ENCODE peak calls at places on chromosomes 3 and 15, in four cellular contexts. One of them, this sample, is unnamed.

GRCh38 chr15:67857220-67857619 is 17.4 kb upstream of the RNU6-1 start:
- DNase-seq in SK-N-SH: no peak
- DNase-seq in A549: no peak
- DNase-seq in tibial nerve: no peak
- DNase-seq in this sample: no peak

GRCh38 chr3:138187296-138188012 is at the start of gene ARMC8:
- DNase-seq in SK-N-SH: peak
- DNase-seq in A549: peak
- DNase-seq in tibial nerve: peak
- DNase-seq in this sample: peak

GRCh38 chr3:197356275-197356674 is 57.9 kb upstream of the DLG1 start:
- DNase-seq in SK-N-SH: no peak
- DNase-seq in A549: no peak
- DNase-seq in tibial nerve: no peak
- DNase-seq in this sample: no peak

GRCh38 chr3:90136468-90137191 is 1029.2 kb downstream of the EPHA3 start:
- DNase-seq in SK-N-SH: no peak
- DNase-seq in A549: no peak
- DNase-seq in tibial nerve: no peak
- DNase-seq in this sample: no peak

GRCh38 chr3:141764041-141764440 is 833 bp downstream of the GRK7 start:
- DNase-seq in SK-N-SH: no peak
- DNase-seq in A549: no peak
- DNase-seq in tibial nerve: no peak
- DNase-seq in this sample: no peak

GRCh38 chr3:120017692-120018091 is 76.6 kb downstream of the GSK3B start:
- DNase-seq in SK-N-SH: no peak
- DNase-seq in A549: no peak
- DNase-seq in tibial nerve: no peak
- DNase-seq in this sample: no peak

GRCh38 chr15:67152429-67152828 is 87.0 kb downstream of the SMAD3 start:
- DNase-seq in SK-N-SH: no peak
- DNase-seq in A549: no peak
- DNase-seq in tibial nerve: no peak
- DNase-seq in this sample: peak

GRCh38 chr3:14371573-14372474 is 30.6 kb upstream of the SLC6A6 start:
- DNase-seq in SK-N-SH: peak
- DNase-seq in A549: peak
- DNase-seq in tibial nerve: peak
- DNase-seq in this sample: peak

GRCh38 chr3:4748701-4749378 is 230.4 kb upstream of the BHLHE40 start:
- DNase-seq in SK-N-SH: no peak
- DNase-seq in A549: no peak
- DNase-seq in tibial nerve: no peak
- DNase-seq in this sample: no peak

GRCh38 chr3:175743733-175744400 is 884.7 kb downstream of the NAALADL2 start:
- DNase-seq in SK-N-SH: no peak
- DNase-seq in A549: peak
- DNase-seq in tibial nerve: no peak
- DNase-seq in this sample: no peak

GRCh38 chr15:41790756-41791546 is 16.7 kb downstream of the MAPKBP1 start:
- DNase-seq in SK-N-SH: no peak
- DNase-seq in A549: peak
- DNase-seq in tibial nerve: no peak
- DNase-seq in this sample: no peak

GRCh38 chr15:78050851-78051250 is 26.7 kb downstream of the TBC1D2B start:
- DNase-seq in SK-N-SH: no peak
- DNase-seq in A549: no peak
- DNase-seq in tibial nerve: no peak
- DNase-seq in this sample: no peak

GRCh38 chr15:64813075-64813474 is 12.4 kb downstream of the PIF1 start:
- DNase-seq in SK-N-SH: peak
- DNase-seq in A549: peak
- DNase-seq in tibial nerve: no peak
- DNase-seq in this sample: no peak

GRCh38 chr3:11136116-11136515 is 18.2 kb upstream of the HRH1 start:
- DNase-seq in SK-N-SH: no peak
- DNase-seq in A549: no peak
- DNase-seq in tibial nerve: no peak
- DNase-seq in this sample: no peak

GRCh38 chr3:30292192-30292893 is 314.1 kb upstream of the TGFBR2 start:
- DNase-seq in SK-N-SH: no peak
- DNase-seq in A549: peak
- DNase-seq in tibial nerve: no peak
- DNase-seq in this sample: no peak

GRCh38 chr3:30864158-30864557 is 30.3 kb downstream of the GADL1 start:
- DNase-seq in SK-N-SH: no peak
- DNase-seq in A549: no peak
- DNase-seq in tibial nerve: no peak
- DNase-seq in this sample: no peak

GRCh38 chr3:126552688-126553283 is 5.9 kb downstream of the C3orf22 start:
- DNase-seq in SK-N-SH: peak
- DNase-seq in A549: no peak
- DNase-seq in tibial nerve: no peak
- DNase-seq in this sample: peak

GRCh38 chr3:151871639-151872468 is 1.6 kb upstream of the SUCNR1 start:
- DNase-seq in SK-N-SH: no peak
- DNase-seq in A549: no peak
- DNase-seq in tibial nerve: no peak
- DNase-seq in this sample: no peak

GRCh38 chr3:40765884-40766283 is 241.1 kb downstream of the ZNF621 start:
- DNase-seq in SK-N-SH: no peak
- DNase-seq in A549: no peak
- DNase-seq in tibial nerve: peak
- DNase-seq in this sample: no peak

GRCh38 chr3:125085166-125085565 is 29.4 kb upstream of the HEG1 start:
- DNase-seq in SK-N-SH: no peak
- DNase-seq in A549: no peak
- DNase-seq in tibial nerve: no peak
- DNase-seq in this sample: no peak

GRCh38 chr3:12395349-12396012 is 88.8 kb upstream of the TSEN2 start:
- DNase-seq in SK-N-SH: no peak
- DNase-seq in A549: no peak
- DNase-seq in tibial nerve: no peak
- DNase-seq in this sample: no peak

GRCh38 chr3:83235180-83235814 is 1473.9 kb upstream of the GBE1 start:
- DNase-seq in SK-N-SH: no peak
- DNase-seq in A549: no peak
- DNase-seq in tibial nerve: no peak
- DNase-seq in this sample: no peak

GRCh38 chr3:45630325-45630724 is 35.8 kb downstream of the LIMD1 start:
- DNase-seq in SK-N-SH: no peak
- DNase-seq in A549: no peak
- DNase-seq in tibial nerve: no peak
- DNase-seq in this sample: no peak
- TF ChIP-seq CTCF in SK-N-SH: no peak
- TF ChIP-seq CTCF in A549: no peak
- TF ChIP-seq CTCF in tibial nerve: no peak
- TF ChIP-seq CTCF in this sample: no peak

DNA sequence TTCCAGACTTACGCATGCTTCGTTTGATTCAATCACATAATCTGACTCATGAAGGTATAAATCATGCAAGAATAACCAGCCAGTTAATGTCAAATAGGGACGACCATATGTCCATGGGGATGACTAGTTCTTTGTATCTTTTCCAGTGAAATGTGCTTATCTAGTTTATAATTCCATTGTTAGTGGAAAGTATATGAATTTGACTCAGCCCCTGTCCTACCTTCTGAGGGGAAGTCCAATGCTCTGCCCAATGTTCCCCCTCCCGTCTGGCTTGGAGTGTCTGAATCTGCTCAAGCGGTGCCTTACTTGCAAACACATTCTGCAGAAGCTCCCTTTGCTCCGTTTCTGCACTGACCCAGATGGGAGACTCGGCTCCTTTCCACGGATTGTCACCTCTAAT is 55.0 kb upstream of the EPHB3 start:
- DNase-seq in SK-N-SH: no peak
- DNase-seq in A549: no peak
- DNase-seq in tibial nerve: no peak
- DNase-seq in this sample: no peak
- TF ChIP-seq EP300 in SK-N-SH: no peak
- TF ChIP-seq EP300 in A549: no peak
- TF ChIP-seq EP300 in tibial nerve: no peak
- TF ChIP-seq EP300 in this sample: no peak

DNA sequence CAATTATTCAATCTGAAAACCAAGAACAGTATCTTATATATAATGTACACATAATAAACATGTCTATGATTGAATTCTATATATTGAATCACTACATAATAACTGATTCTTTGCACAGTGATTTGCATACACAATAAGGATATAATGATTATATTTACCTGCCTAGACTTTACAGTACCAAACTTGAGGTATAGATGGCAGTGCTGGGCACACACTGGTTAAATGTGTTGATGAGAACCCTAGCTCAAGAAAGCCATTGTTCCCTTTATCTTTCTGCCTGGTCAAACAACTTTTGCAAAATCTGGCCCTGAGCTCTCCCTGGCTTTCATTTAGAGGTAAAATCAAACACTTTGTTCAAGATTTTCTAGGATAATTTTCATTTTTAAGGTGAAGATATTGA is 697.7 kb downstream of the TUSC7 start:
- DNase-seq in SK-N-SH: no peak
- DNase-seq in A549: peak
- DNase-seq in tibial nerve: no peak
- DNase-seq in this sample: no peak
- TF ChIP-seq CTCF in SK-N-SH: peak
- TF ChIP-seq CTCF in A549: peak
- TF ChIP-seq CTCF in tibial nerve: no peak
- TF ChIP-seq CTCF in this sample: no peak

DNA sequence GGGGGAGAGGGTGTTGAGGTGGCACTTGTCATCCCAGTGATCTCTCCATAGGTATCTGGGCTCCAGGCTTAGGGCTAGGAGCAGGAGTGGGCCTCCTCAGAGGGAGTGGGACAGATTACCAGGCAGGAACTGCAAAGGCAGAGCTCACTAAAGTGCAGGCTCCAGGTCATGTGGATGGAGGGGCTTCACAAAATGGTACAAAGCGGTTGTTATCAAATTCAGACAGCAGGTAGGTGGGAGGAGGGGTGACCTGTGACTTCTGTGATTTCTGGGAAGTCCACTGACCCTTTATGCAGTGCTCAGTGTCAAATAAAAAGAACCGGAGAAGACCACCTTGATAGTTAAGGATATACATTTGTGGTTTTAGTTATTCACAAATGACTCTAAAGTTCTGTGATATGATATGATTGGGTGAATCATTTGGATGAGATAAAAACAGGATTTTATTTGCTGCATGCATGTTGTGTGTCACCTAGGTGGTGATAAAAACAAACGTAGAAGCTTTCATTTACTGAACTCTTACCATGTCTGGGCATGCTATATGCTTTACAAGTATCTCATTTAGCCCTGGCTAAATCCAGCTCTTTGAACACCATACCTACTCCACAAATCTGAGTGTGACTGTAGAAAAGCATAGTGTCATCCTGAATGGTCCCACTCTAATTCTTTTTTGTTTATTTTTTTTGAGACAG is 20.2 kb downstream of the ST6GAL1 start:
- DNase-seq in SK-N-SH: no peak
- DNase-seq in A549: no peak
- DNase-seq in tibial nerve: no peak
- DNase-seq in this sample: no peak
- TF ChIP-seq EP300 in SK-N-SH: no peak
- TF ChIP-seq EP300 in A549: no peak
- TF ChIP-seq EP300 in tibial nerve: no peak
- TF ChIP-seq EP300 in this sample: no peak

GRCh38 chr3:113211370-113212154 is at the start of gene BOC:
- DNase-seq in SK-N-SH: peak
- DNase-seq in A549: peak
- DNase-seq in tibial nerve: no peak
- DNase-seq in this sample: peak
- TF ChIP-seq CTCF in SK-N-SH: no peak
- TF ChIP-seq CTCF in A549: no peak
- TF ChIP-seq CTCF in tibial nerve: no peak
- TF ChIP-seq CTCF in this sample: no peak

GRCh38 chr3:116034071-116034470 is 410.8 kb downstream of the GAP43 start:
- DNase-seq in SK-N-SH: no peak
- DNase-seq in A549: no peak
- DNase-seq in tibial nerve: no peak
- DNase-seq in this sample: no peak

GRCh38 chr3:116034797-116035196 is 410.5 kb downstream of the LSAMP start:
- DNase-seq in SK-N-SH: no peak
- DNase-seq in A549: no peak
- DNase-seq in tibial nerve: no peak
- DNase-seq in this sample: no peak

GRCh38 chr3:116040152-116040551 is 405.1 kb downstream of the LSAMP start:
- DNase-seq in SK-N-SH: no peak
- DNase-seq in A549: no peak
- DNase-seq in tibial nerve: no peak
- DNase-seq in this sample: no peak

GRCh38 chr3:116037954-116038911 is 407.1 kb downstream of the LSAMP start:
- DNase-seq in SK-N-SH: no peak
- DNase-seq in A549: no peak
- DNase-seq in tibial nerve: no peak
- DNase-seq in this sample: no peak

DNA sequence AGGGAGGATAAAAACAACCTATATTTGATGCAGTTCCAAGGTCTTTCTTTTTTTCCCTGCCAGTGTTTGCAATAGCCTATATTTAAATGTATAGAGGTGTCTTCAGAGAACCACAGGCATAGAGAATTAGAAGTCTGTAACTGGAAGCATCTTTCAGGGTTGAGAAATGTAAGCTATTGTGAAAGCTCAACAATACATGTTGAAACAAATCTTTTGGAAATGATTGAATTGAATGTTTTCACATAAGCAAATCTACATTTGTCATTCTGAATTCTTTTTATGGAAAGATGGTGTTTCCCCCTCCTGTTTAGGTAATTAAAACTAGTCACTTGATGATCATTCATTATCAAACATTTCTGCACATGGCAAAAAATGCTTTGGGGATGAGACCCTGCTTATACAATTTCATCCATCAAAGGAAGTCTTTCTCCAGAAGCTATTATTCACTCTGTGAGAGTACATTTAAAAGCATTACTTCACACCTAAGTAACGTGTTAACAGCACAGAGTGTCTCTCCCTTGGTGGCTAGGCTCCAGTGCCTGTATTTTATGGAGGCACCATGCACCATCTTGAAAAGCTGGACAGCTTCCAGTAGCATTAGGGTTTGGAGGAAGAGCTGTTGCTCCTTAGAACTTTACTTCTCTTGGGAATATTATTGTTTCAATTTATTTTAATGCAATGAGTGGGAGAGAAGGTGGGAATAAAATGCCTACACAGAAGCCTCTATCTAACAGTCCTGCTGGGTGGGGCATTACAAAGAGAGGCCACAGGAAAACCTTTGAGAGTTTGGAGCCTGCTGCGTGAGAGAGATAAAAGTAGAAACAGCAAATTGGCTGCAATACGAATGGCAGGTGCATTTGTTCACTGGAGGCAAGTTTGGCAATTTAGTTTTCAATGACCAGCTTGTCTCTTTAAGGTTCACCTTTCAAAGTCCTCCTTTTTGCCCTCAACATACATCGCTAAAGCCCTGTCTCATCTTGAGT is 406.0 kb downstream of the LSAMP start:
- DNase-seq in SK-N-SH: no peak
- DNase-seq in A549: no peak
- DNase-seq in tibial nerve: no peak
- DNase-seq in this sample: no peak
- TF ChIP-seq EP300 in SK-N-SH: no peak
- TF ChIP-seq EP300 in A549: no peak
- TF ChIP-seq EP300 in tibial nerve: no peak
- TF ChIP-seq EP300 in this sample: no peak